ENCODE peak calls at places on chromosomes 3 and 15, in four cellular contexts. One of them, this sample, is unnamed.

GRCh38 chr3:177935008-177935407 is 601.2 kb upstream of the KCNMB2 start:
- DNase-seq in ovary: no peak
- DNase-seq in transverse colon: no peak
- DNase-seq in tibial nerve: no peak
- DNase-seq in this sample: no peak

GRCh38 chr3:14263317-14264005 is 84.8 kb downstream of the LSM3 start:
- DNase-seq in tibial nerve: no peak
- DNase-seq in ovary: no peak
- DNase-seq in transverse colon: no peak
- DNase-seq in this sample: no peak

GRCh38 chr15:35293353-35294130 is 208.4 kb upstream of the NANOGP8 start:
- DNase-seq in tibial nerve: no peak
- DNase-seq in transverse colon: no peak
- DNase-seq in ovary: no peak
- DNase-seq in this sample: no peak

GRCh38 chr15:60972301-60972700 is 256.8 kb downstream of the RORA start:
- DNase-seq in tibial nerve: no peak
- DNase-seq in ovary: no peak
- DNase-seq in transverse colon: no peak
- DNase-seq in this sample: no peak

GRCh38 chr3:2268779-2269178 is 170.1 kb downstream of the CNTN4 start:
- DNase-seq in tibial nerve: no peak
- DNase-seq in ovary: no peak
- DNase-seq in transverse colon: no peak
- DNase-seq in this sample: no peak

GRCh38 chr3:81013360-81013759 is 748.1 kb downstream of the GBE1 start:
- DNase-seq in ovary: no peak
- DNase-seq in transverse colon: no peak
- DNase-seq in tibial nerve: no peak
- DNase-seq in this sample: no peak

GRCh38 chr15:66657062-66658020 is 44.7 kb upstream of the SMAD6 start:
- DNase-seq in transverse colon: no peak
- DNase-seq in tibial nerve: no peak
- DNase-seq in ovary: no peak
- DNase-seq in this sample: no peak

GRCh38 chr3:17749281-17749680 is 6.8 kb upstream of the TBC1D5 start:
- DNase-seq in transverse colon: no peak
- DNase-seq in ovary: no peak
- DNase-seq in tibial nerve: no peak
- DNase-seq in this sample: no peak

GRCh38 chr3:148601766-148602685 is 95.7 kb upstream of the AGTR1 start:
- DNase-seq in ovary: no peak
- DNase-seq in transverse colon: no peak
- DNase-seq in tibial nerve: no peak
- DNase-seq in this sample: no peak

GRCh38 chr15:91183630-91184029 is 83.6 kb downstream of the SV2B start:
- DNase-seq in ovary: no peak
- DNase-seq in transverse colon: no peak
- DNase-seq in tibial nerve: no peak
- DNase-seq in this sample: no peak

GRCh38 chr15:67358812-67359211 is 104.2 kb downstream of the IQCH start:
- DNase-seq in ovary: no peak
- DNase-seq in transverse colon: no peak
- DNase-seq in tibial nerve: no peak
- DNase-seq in this sample: no peak

GRCh38 chr3:195411831-195412230 is 31.0 kb downstream of the ACAP2 start:
- DNase-seq in transverse colon: no peak
- DNase-seq in ovary: no peak
- DNase-seq in tibial nerve: no peak
- DNase-seq in this sample: no peak

GRCh38 chr3:195253981-195254432 is 17.0 kb downstream of the XXYLT1 start:
- DNase-seq in tibial nerve: no peak
- DNase-seq in transverse colon: no peak
- DNase-seq in ovary: peak
- DNase-seq in this sample: peak

GRCh38 chr3:126538316-126538715 is 14.4 kb downstream of the CHST13 start:
- DNase-seq in tibial nerve: no peak
- DNase-seq in ovary: peak
- DNase-seq in transverse colon: peak
- DNase-seq in this sample: peak

GRCh38 chr3:156300929-156301806 is 180.8 kb downstream of the KCNAB1 start:
- DNase-seq in transverse colon: no peak
- DNase-seq in ovary: no peak
- DNase-seq in tibial nerve: no peak
- DNase-seq in this sample: no peak

GRCh38 chr15:88069561-88069960 is 187.0 kb downstream of the NTRK3 start:
- DNase-seq in ovary: no peak
- DNase-seq in tibial nerve: no peak
- DNase-seq in transverse colon: no peak
- DNase-seq in this sample: no peak

GRCh38 chr3:42505849-42506410 is 3.5 kb downstream of the VIPR1 start:
- DNase-seq in tibial nerve: no peak
- DNase-seq in transverse colon: peak
- DNase-seq in ovary: no peak
- DNase-seq in this sample: peak

GRCh38 chr15:41928100-41928499 is 34.2 kb upstream of the SPTBN5 start:
- DNase-seq in transverse colon: no peak
- DNase-seq in tibial nerve: no peak
- DNase-seq in ovary: no peak
- DNase-seq in this sample: no peak

GRCh38 chr3:50264964-50265485 is 3.9 kb upstream of the SEMA3B start:
- DNase-seq in tibial nerve: no peak
- DNase-seq in ovary: peak
- DNase-seq in transverse colon: peak
- DNase-seq in this sample: no peak

GRCh38 chr15:65245096-65245849 is 34.0 kb upstream of the CILP start:
- DNase-seq in transverse colon: peak
- DNase-seq in ovary: peak
- DNase-seq in tibial nerve: no peak
- DNase-seq in this sample: peak

GRCh38 chr3:152203677-152204076 is 65.1 kb upstream of the MBNL1 start:
- DNase-seq in ovary: no peak
- DNase-seq in transverse colon: no peak
- DNase-seq in tibial nerve: no peak
- DNase-seq in this sample: no peak

GRCh38 chr15:67762610-67763368 is 62.5 kb upstream of the SKOR1 start:
- DNase-seq in ovary: no peak
- DNase-seq in transverse colon: no peak
- DNase-seq in tibial nerve: no peak
- DNase-seq in this sample: no peak

GRCh38 chr3:61821823-61822251 is 260.5 kb downstream of the PTPRG start:
- DNase-seq in ovary: no peak
- DNase-seq in transverse colon: no peak
- DNase-seq in tibial nerve: no peak
- DNase-seq in this sample: peak

GRCh38 chr3:16335772-16336621 is 71.0 kb downstream of the OXNAD1 start:
- DNase-seq in ovary: no peak
- DNase-seq in tibial nerve: no peak
- DNase-seq in transverse colon: no peak
- DNase-seq in this sample: no peak

GRCh38 chr3:16334909-16335308 is 69.9 kb downstream of the OXNAD1 start:
- DNase-seq in ovary: no peak
- DNase-seq in tibial nerve: no peak
- DNase-seq in transverse colon: no peak
- DNase-seq in this sample: no peak

GRCh38 chr3:16331319-16331883 is 66.4 kb downstream of the OXNAD1 start:
- DNase-seq in transverse colon: no peak
- DNase-seq in tibial nerve: no peak
- DNase-seq in ovary: no peak
- DNase-seq in this sample: no peak

GRCh38 chr3:16335364-16335763 is 70.4 kb downstream of the OXNAD1 start:
- DNase-seq in transverse colon: no peak
- DNase-seq in ovary: no peak
- DNase-seq in tibial nerve: no peak
- DNase-seq in this sample: no peak

DNA sequence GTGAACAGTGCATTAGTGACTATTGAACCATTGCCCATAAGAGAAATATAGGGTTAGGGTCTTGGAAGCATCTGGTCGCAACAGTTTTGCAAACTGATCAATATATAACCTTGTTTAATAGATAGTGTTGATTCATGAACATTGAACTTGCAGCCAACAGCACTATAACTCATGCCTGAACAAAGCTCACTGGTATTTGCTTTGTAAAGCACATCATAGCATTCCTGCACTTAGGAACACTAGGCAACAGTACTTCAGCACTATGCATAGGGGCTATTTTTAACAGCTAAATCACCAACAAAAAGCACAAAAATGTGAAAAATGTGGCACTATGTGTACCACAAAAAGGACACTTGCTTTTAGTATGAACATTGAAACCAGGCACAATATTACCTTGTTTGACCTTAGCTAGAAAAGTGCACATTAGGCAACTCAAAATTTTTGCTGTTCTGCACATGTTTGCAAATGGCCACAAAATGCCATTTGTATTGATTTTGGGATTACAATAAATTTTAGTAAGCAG is 68.0 kb downstream of the OXNAD1 start:
- DNase-seq in tibial nerve: no peak
- DNase-seq in ovary: no peak
- DNase-seq in transverse colon: no peak
- DNase-seq in this sample: no peak
- TF ChIP-seq EP300 in tibial nerve: no peak
- TF ChIP-seq EP300 in ovary: no peak
- TF ChIP-seq EP300 in transverse colon: no peak
- TF ChIP-seq EP300 in this sample: no peak

GRCh38 chr15:54277834-54278233 is 299.6 kb downstream of the UNC13C start:
- DNase-seq in tibial nerve: no peak
- DNase-seq in transverse colon: no peak
- DNase-seq in ovary: no peak
- DNase-seq in this sample: no peak

DNA sequence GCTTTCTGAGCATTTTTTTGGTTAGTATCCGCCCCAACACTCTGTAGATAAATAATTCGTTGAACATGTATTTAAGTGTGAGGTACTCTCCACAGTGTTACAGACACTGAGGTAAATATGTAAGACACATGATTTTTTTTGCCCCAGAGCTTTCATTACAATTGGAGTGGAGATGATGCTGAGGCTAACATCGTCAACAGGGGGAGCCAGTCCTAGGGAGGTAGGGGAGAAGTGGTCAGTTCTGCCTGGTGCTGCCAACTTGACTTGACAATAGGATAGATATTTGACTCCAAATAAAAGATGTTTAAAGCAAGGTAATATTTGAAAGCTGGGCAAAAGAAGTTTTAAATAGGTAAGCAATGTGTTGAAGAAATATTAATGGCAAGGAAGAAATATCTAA is 295.7 kb downstream of the UNC13C start:
- DNase-seq in ovary: no peak
- DNase-seq in tibial nerve: no peak
- DNase-seq in transverse colon: no peak
- DNase-seq in this sample: no peak
- TF ChIP-seq CTCF in ovary: no peak
- TF ChIP-seq CTCF in tibial nerve: no peak
- TF ChIP-seq CTCF in transverse colon: no peak
- TF ChIP-seq CTCF in this sample: no peak

GRCh38 chr3:174089592-174089991 is 692.0 kb downstream of the NLGN1 start:
- DNase-seq in tibial nerve: no peak
- DNase-seq in transverse colon: no peak
- DNase-seq in ovary: no peak
- DNase-seq in this sample: no peak

DNA sequence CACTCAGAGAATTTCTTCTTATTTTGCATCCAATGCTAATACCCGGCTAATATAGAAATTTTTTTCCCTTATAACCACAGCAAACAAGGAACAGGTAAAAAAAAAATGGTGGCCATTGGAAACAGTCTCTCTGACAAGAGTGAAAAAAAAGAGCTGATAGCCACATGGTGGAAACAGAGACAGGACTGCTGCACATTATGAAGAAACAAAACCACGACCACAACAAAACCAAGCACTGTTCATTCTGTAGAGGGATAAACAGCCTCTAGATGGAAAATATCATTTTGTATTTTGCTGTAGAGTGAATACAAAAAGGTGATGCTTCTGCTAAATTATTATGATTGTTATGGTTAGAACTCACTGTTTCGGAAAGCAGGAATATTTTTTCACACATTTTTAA is 686.2 kb downstream of the NLGN1 start:
- DNase-seq in tibial nerve: no peak
- DNase-seq in transverse colon: no peak
- DNase-seq in ovary: no peak
- DNase-seq in this sample: no peak
- TF ChIP-seq EP300 in tibial nerve: no peak
- TF ChIP-seq EP300 in transverse colon: no peak
- TF ChIP-seq EP300 in ovary: no peak
- TF ChIP-seq EP300 in this sample: no peak

GRCh38 chr3:190443257-190443656 is 6.4 kb downstream of the TMEM207 start:
- DNase-seq in transverse colon: no peak
- DNase-seq in ovary: no peak
- DNase-seq in tibial nerve: no peak
- DNase-seq in this sample: no peak
- TF ChIP-seq CTCF in transverse colon: no peak
- TF ChIP-seq CTCF in ovary: no peak
- TF ChIP-seq CTCF in tibial nerve: no peak
- TF ChIP-seq CTCF in this sample: no peak

DNA sequence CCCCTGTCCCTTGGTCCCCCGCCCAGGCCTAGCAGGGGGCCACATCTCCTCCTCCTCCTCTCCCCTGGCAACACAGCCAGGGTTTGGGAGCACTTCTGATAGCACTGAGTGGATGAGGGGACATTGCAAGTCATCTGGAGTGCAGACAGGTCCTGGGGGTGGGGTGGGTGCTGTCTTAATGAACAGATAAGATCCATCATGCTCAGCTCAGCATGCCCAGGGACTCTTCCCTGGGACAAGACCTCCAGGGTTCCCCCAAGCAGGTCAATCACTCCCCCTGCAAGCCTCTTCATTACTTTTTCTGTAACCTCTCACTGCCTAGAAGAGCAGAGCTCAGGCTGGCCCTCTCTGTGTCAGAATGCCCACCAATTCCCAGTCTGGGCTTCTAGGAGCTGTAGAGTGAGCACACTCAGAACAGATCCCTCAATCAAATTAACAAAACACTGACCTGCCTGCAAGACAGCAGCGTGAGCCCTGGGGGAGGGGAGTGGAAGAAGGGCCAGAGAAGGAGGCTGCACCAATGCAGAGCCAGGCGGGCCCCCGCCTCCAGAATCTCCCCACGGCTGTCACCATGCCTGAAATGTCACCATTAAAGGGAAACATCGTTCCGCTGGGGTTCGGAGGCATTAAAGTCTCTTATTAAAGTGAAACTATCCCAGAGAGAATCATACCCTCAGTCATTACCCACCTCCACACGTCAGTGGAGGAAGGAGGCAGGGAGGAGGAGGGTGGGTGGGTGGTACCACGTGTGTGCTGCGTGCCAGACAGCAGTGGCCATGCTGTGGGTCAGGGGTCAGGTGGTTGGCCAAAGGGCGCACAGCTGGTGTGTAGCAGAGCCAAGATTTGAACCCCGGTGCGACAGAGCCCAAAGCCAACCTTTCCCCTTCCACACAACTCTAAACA is 114.7 kb upstream of the LINGO1 start:
- DNase-seq in ovary: no peak
- DNase-seq in transverse colon: no peak
- DNase-seq in tibial nerve: no peak
- DNase-seq in this sample: no peak
- TF ChIP-seq EP300 in ovary: no peak
- TF ChIP-seq EP300 in transverse colon: no peak
- TF ChIP-seq EP300 in tibial nerve: no peak
- TF ChIP-seq EP300 in this sample: no peak